ENCODE peak calls at places on chromosome 6, in seven cellular contexts. H is foreskin keratinocyte; Z is upper lobe of left lung; W is activated naive CD8-positive, alpha-beta T cell treated with anti-CD3 and anti-CD28 coated beads, Interleukin-2, amount 10 ng/mL, durations not matched to agents 7 days and 5 days; C is HCT116; V is WTC11; T is upper lobe of right lung. N is an unnamed sample.

GRCh38 chr6:16181429-16182359 is 52.8 kb downstream of the MYLIP start:
- ATAC-seq in T (no peak), V (no peak), Z (no peak), H (no peak), C (no peak), W (no peak), N (peak)

GRCh38 chr6:24655229-24655628 is 9.2 kb upstream of the KIAA0319 start:
- ATAC-seq in H (no peak), V (no peak), Z (no peak), T (no peak), W (peak), C (no peak), N (no peak)

GRCh38 chr6:7998103-7998725 is 66.0 kb downstream of the BLOC1S5 start:
- ATAC-seq in T (no peak), C (no peak), V (no peak), Z (peak), H (no peak), W (no peak), N (no peak)

GRCh38 chr6:88236961-88237360 is 70.8 kb upstream of the CNR1 start:
- ATAC-seq in Z (no peak), H (no peak), V (no peak), W (no peak), C (no peak), T (peak), N (no peak)

GRCh38 chr6:110323004-110323657 is 35.0 kb downstream of the METTL24 start:
- ATAC-seq in T (no peak), H (no peak), C (no peak), W (no peak), V (peak), Z (no peak), N (no peak)

GRCh38 chr6:106142876-106143431 is 56.8 kb downstream of the PRDM1 start:
- ATAC-seq in V (no peak), W (no peak), H (no peak), T (no peak), C (no peak), Z (no peak), N (no peak)

GRCh38 chr6:53634184-53634631 is 31.3 kb downstream of the KLHL31 start:
- ATAC-seq in T (no peak), W (no peak), C (no peak), Z (no peak), H (no peak), V (no peak), N (no peak)

GRCh38 chr6:5063617-5064016 is 21.5 kb upstream of the PPP1R3G start:
- ATAC-seq in T (peak), H (no peak), V (no peak), W (no peak), C (no peak), Z (peak), N (no peak)

GRCh38 chr6:128504003-128504654 is 16.3 kb downstream of the PTPRK start:
- ATAC-seq in V (no peak), H (no peak), T (peak), Z (peak), C (no peak), W (no peak), N (no peak)

GRCh38 chr6:32244270-32244669 is 20.4 kb upstream of the NOTCH4 start:
- ATAC-seq in W (no peak), V (no peak), T (peak), C (no peak), Z (peak), H (no peak), N (peak)

GRCh38 chr6:119497988-119498727 is 148.6 kb upstream of the MAN1A1 start:
- ATAC-seq in T (no peak), V (no peak), C (no peak), H (no peak), Z (no peak), W (no peak), N (no peak)

GRCh38 chr6:27100921-27101320 is 146.6 kb upstream of the PRSS16 start:
- ATAC-seq in C (no peak), Z (no peak), T (no peak), W (no peak), V (no peak), H (no peak), N (no peak)

GRCh38 chr6:70724524-70724923 is 56.8 kb downstream of the SMAP1 start:
- ATAC-seq in T (no peak), W (no peak), H (no peak), Z (no peak), V (no peak), C (no peak), N (no peak)

GRCh38 chr6:99189823-99190721 is 159.4 kb downstream of the FAXC start:
- ATAC-seq in T (no peak), C (no peak), H (no peak), V (no peak), Z (no peak), W (no peak), N (no peak)

GRCh38 chr6:2891768-2892170 is 11.3 kb downstream of the SERPINB9 start:
- ATAC-seq in C (no peak), T (no peak), W (peak), Z (no peak), V (no peak), H (no peak), N (peak)

GRCh38 chr6:1993049-1993448 is 252.4 kb downstream of the GMDS start:
- ATAC-seq in W (no peak), Z (no peak), H (peak), T (no peak), V (no peak), C (no peak), N (no peak)

GRCh38 chr6:118881440-118882313 is 12.3 kb upstream of the ASF1A start:
- ATAC-seq in T (no peak), H (no peak), W (no peak), V (peak), Z (peak), C (peak), N (no peak)

GRCh38 chr6:6588924-6589696 is 590 bp downstream of the LY86 start:
- ATAC-seq in W (peak), Z (no peak), V (no peak), T (no peak), C (no peak), H (no peak), N (peak)

GRCh38 chr6:129448965-129449364 is 261.0 kb downstream of the ARHGAP18 start:
- ATAC-seq in T (no peak), W (peak), H (no peak), V (no peak), C (no peak), Z (no peak), N (no peak)

GRCh38 chr6:110320307-110320706 is 37.8 kb downstream of the METTL24 start:
- ATAC-seq in H (no peak), C (no peak), Z (no peak), V (no peak), W (no peak), T (no peak), N (no peak)

GRCh38 chr6:37696220-37696840 is 1.4 kb downstream of the MDGA1 start:
- ATAC-seq in V (no peak), W (no peak), H (no peak), C (no peak), T (no peak), Z (no peak), N (peak)

GRCh38 chr6:34834789-34835518 is 43.1 kb downstream of the BLTP3A start:
- ATAC-seq in V (no peak), H (peak), W (no peak), Z (no peak), T (peak), C (no peak), N (peak)

GRCh38 chr6:169566961-169567360 is 134.9 kb downstream of the WDR27 start:
- ATAC-seq in H (no peak), V (no peak), T (no peak), Z (no peak), C (no peak), W (no peak), N (no peak)

GRCh38 chr6:30101423-30101938 is 11.4 kb downstream of the TRIM31 start:
- ATAC-seq in H (peak), C (peak), W (no peak), T (peak), Z (peak), V (peak), N (peak)

GRCh38 chr6:133594551-133594950 is 294.4 kb upstream of the TCF21 start:
- ATAC-seq in T (no peak), Z (no peak), C (no peak), H (no peak), V (no peak), W (no peak), N (no peak)

GRCh38 chr6:8075185-8075584 is 11.0 kb upstream of the BLOC1S5 start:
- ATAC-seq in H (no peak), Z (no peak), T (no peak), W (no peak), V (no peak), C (no peak), N (no peak)

GRCh38 chr6:88494401-88495140 is 328.4 kb upstream of the CNR1 start:
- ATAC-seq in T (no peak), H (no peak), Z (no peak), W (no peak), C (no peak), V (no peak), N (no peak)

GRCh38 chr6:65638047-65638831 is 68.8 kb downstream of the EYS start:
- ATAC-seq in H (no peak), Z (peak), T (peak), W (no peak), V (peak), C (no peak), N (no peak)

GRCh38 chr6:12769556-12770255 is 53.1 kb downstream of the PHACTR1 start:
- ATAC-seq in T (no peak), V (peak), W (no peak), C (no peak), Z (no peak), H (no peak), N (no peak)

GRCh38 chr6:30800876-30801275 is 56.5 kb upstream of the IER3 start:
- ATAC-seq in H (no peak), Z (peak), T (no peak), W (no peak), V (no peak), C (no peak), N (no peak)

GRCh38 chr6:105458552-105458951 is 55.7 kb upstream of the PREP start:
- ATAC-seq in C (no peak), W (no peak), V (no peak), H (no peak), Z (no peak), T (no peak), N (no peak)

GRCh38 chr6:89888138-89888514 is 6.1 kb upstream of the GJA10 start:
- ATAC-seq in H (no peak), T (no peak), C (no peak), V (no peak), Z (no peak), W (no peak), N (no peak)

GRCh38 chr6:45838486-45838885 is 177.2 kb downstream of the CLIC5 start:
- ATAC-seq in H (no peak), W (no peak), V (no peak), C (no peak), Z (no peak), T (no peak), N (no peak)

GRCh38 chr6:166936079-166936787 is 20.1 kb downstream of the RNASET2 start:
- ATAC-seq in Z (no peak), V (peak), H (no peak), C (no peak), W (no peak), T (peak), N (no peak)

GRCh38 chr6:37459981-37460800 is 27.2 kb downstream of the CMTR1 start:
- ATAC-seq in V (peak), Z (no peak), H (no peak), C (no peak), W (no peak), T (no peak), N (no peak)